ENCODE peak calls at places on chromosome 14, in seven cellular contexts. J is fibroblast of lung, X is SK-N-SH, P is DND-41, Z is PC-9, Y is hepatocyte, Q is PC-3. U is an unnamed sample. For H3K36me3 and H4K20me1, the result is how much of the 10 kb centered on the place peaks cover.

GRCh38 chr14:102510616-102511520 is 1.3 kb upstream of the ANKRD9 start:
- DNase-seq in J (no peak), X (no peak), P (no peak), Z (no peak), Y (peak), Q (peak), U (no peak)

GRCh38 chr14:64914237-64914971 is at the start of gene CHURC1:
- DNase-seq in J (peak), X (peak), P (peak), Z (peak), Y (peak), Q (peak), U (peak)

GRCh38 chr14:62126885-62127478 is 364.8 kb downstream of the SNAPC1 start:
- DNase-seq in J (peak), X (peak), P (peak), Z (peak), Y (peak), Q (peak), U (peak)

GRCh38 chr14:103432627-103433026 is 47.4 kb downstream of the MARK3 start:
- DNase-seq in J (no peak), X (no peak), P (no peak), Z (no peak), Y (no peak), Q (no peak), U (no peak)

GRCh38 chr14:75127903-75128595 is 1.2 kb upstream of the NEK9 start:
- DNase-seq in J (no peak), X (peak), P (no peak), Z (no peak), Y (no peak), Q (no peak), U (no peak)

GRCh38 chr14:52279405-52279804 is 11.9 kb downstream of the PTGDR start:
- DNase-seq in J (peak), X (no peak), P (no peak), Z (peak), Y (no peak), Q (peak), U (no peak)

GRCh38 chr14:22987291-22987690 is 4.9 kb upstream of the AJUBA start:
- DNase-seq in J (no peak), X (no peak), P (no peak), Z (no peak), Y (no peak), Q (no peak), U (no peak)

GRCh38 chr14:104665092-104665662 is 24.2 kb upstream of the INF2 start:
- DNase-seq in J (peak), X (no peak), P (no peak), Z (no peak), Y (no peak), Q (no peak), U (no peak)

GRCh38 chr14:60183138-60183537 is 17.9 kb upstream of the DHRS7 start:
- DNase-seq in J (no peak), X (no peak), P (no peak), Z (no peak), Y (no peak), Q (no peak), U (no peak)

GRCh38 chr14:75826599-75826998 is 155.2 kb downstream of the TGFB3 start:
- DNase-seq in J (peak), X (no peak), P (no peak), Z (peak), Y (no peak), Q (peak), U (no peak)

GRCh38 chr14:60981626-60982455 is 796 bp downstream of the SLC38A6 start:
- DNase-seq in J (peak), X (peak), P (no peak), Z (peak), Y (peak), Q (peak), U (no peak)

GRCh38 chr14:97994020-97994531 is 1196.9 kb downstream of the VRK1 start:
- DNase-seq in J (no peak), X (no peak), P (peak), Z (no peak), Y (no peak), Q (no peak), U (no peak)

GRCh38 chr14:51328089-51328941 is 88.3 kb downstream of the TMX1 start:
- DNase-seq in J (peak), X (no peak), P (peak), Z (no peak), Y (no peak), Q (peak), U (peak)

GRCh38 chr14:37985826-37986470 is 221.8 kb upstream of the SSTR1 start:
- DNase-seq in J (peak), X (peak), P (peak), Z (no peak), Y (peak), Q (peak), U (peak)

GRCh38 chr14:71591929-71592328 is 340.3 kb upstream of the RGS6 start:
- DNase-seq in J (peak), X (no peak), P (peak), Z (no peak), Y (no peak), Q (peak), U (peak)

GRCh38 chr14:71594828-71595227 is 337.4 kb upstream of the RGS6 start:
- DNase-seq in J (peak), X (no peak), P (peak), Z (no peak), Y (no peak), Q (no peak), U (no peak)

GRCh38 chr14:71590131-71590530 is 342.1 kb upstream of the RGS6 start:
- DNase-seq in J (no peak), X (no peak), P (no peak), Z (no peak), Y (no peak), Q (no peak), U (no peak)

GRCh38 chr14:71593966-71594365 is 338.3 kb upstream of the RGS6 start:
- DNase-seq in J (no peak), X (no peak), P (no peak), Z (no peak), Y (no peak), Q (no peak), U (no peak)

DNA sequence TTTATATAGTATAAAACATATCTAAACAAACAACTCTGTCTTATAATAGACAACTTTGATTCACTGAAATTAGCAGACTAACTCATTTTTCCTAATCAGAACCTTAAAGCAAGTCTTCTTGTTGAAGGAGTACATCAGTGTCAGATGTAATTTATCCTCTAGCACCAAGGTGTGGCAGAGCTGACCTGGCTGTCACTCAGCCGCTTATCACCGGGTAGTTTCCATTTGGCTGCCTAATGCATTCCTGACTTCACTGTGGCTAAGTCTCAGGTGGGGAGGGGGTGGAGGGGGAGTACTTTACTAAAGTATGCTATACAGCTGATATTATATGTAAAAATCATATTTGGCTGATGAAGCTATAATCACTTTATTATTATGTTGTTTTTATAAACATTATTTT is 339.9 kb upstream of the RGS6 start:
- DNase-seq in J (no peak), X (no peak), P (peak), Z (no peak), Y (peak), Q (peak), U (no peak)
- H3K36me3 ChIP-seq in J (under half), X (under half), P (under half), Z (under half), Y (under half), Q (under half), U (under half)

GRCh38 chr14:92519246-92520101 is 5.9 kb downstream of the RIN3 start:
- DNase-seq in J (no peak), X (no peak), P (no peak), Z (no peak), Y (no peak), Q (no peak), U (no peak)
- H4K20me1 ChIP-seq in J (under half), X (under half), P (under half), Z (under half), Y (under half), Q (under half), U (under half)

DNA sequence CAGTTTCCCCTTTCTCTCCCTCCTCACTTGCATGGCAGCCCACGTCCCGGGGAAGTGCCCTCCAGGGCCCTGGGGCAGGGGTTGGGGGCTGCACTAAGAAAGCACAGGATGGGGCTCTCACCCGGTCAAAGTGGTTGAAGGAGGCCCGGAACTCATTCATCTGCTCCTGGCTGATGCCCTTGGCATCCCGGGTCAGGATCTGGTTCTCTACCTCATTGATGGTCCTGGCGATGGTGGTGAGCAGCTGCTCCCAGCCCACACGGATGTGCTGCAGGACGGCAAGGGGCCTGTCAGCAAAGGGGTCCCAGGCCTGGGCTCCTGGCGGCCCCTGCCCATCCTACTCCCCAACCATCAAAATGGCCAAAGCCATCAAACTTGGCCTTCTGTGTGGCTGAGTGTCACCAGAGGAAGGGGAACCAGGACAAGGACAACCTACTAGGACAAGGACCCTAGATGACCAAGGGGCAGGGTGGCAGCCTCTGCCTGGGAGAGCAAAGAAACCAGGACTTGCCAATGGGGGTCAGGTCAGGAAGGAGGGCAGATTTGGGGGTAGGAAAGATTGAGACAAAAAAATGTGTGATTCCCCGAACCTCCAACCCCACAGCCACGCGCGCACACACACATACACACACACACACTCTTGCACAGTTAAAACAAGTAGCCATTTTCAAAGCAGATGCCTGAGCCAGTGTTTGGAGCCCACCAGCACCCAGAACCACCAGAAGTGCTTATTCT is 87.1 kb upstream of the ZFP36L1 start:
- DNase-seq in J (no peak), X (no peak), P (no peak), Z (no peak), Y (no peak), Q (no peak), U (no peak)
- H3K36me3 ChIP-seq in J (half or more), X (half or more), P (half or more), Z (half or more), Y (under half), Q (half or more), U (under half)

DNA sequence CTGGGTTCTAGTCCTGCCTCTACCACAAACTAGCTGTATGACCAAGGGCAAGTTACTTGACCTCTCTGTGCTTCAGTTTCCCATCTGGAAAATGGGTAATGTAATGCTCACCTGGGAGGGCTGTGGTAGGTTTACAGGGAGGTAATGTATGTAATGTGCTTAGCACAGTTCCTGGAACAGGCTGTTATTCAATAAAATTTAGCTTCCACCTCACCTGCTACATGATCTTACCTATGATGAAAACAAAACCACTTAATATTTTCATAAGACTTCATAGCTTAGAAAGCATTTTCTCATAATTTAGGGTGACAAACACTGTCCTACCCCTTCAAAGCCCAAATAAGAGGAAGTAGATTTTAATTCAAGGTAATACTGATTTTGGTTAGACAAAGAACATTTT is 530.6 kb downstream of the FUT8 start:
- DNase-seq in J (no peak), X (no peak), P (no peak), Z (no peak), Y (no peak), Q (no peak), U (no peak)
- H4K20me1 ChIP-seq in J (under half), X (under half), P (under half), Z (under half), Y (under half), Q (under half), U (under half)